ENCODE peak calls at places on chromosomes 11 and 22, in eight cellular contexts. F, J, W, Q, Y, A, E and G are unnamed samples.

GRCh38 chr22:30245985-30246901 is at the start of gene LIF:
- DNase-seq in Y (peak; percentile 42), F (no peak), A (peak; percentile 44), E (no peak), Q (no peak), W (peak; percentile 60), J (peak; percentile 43), G (peak; percentile 45)

GRCh38 chr22:39994046-39994565 is 648 bp upstream of the FAM83F start:
- DNase-seq in J (no peak), Y (peak; percentile 64), A (peak; percentile 55), F (no peak), E (no peak), W (no peak), Q (no peak), G (no peak)

GRCh38 chr11:28343304-28344233 is 235.4 kb downstream of the METTL15 start:
- DNase-seq in Y (no peak), F (peak; percentile 34), W (no peak), E (no peak), Q (no peak), A (peak; percentile 81), J (no peak), G (peak; percentile 12)

GRCh38 chr11:91293119-91293518 is 931.5 kb upstream of the FAT3 start:
- DNase-seq in F (no peak), Y (no peak), J (no peak), A (no peak), E (no peak), Q (no peak), W (no peak), G (no peak)

GRCh38 chr11:125871391-125872137 is 15.9 kb upstream of the HYLS1 start:
- DNase-seq in A (peak; percentile 29), F (no peak), W (peak; percentile 78), E (no peak), J (peak; percentile 69), Q (no peak), Y (no peak), G (peak; percentile 50)

GRCh38 chr11:71977743-71978418 is 20.8 kb upstream of the IL18BP start:
- DNase-seq in J (peak; percentile 72), W (peak; percentile 47), A (peak; percentile 58), F (no peak), Q (no peak), Y (peak; percentile 48), E (no peak), G (peak; percentile 89)

GRCh38 chr11:34492806-34493414 is 20.7 kb downstream of the ELF5 start:
- DNase-seq in W (peak; percentile 79), Y (peak; percentile 17), F (no peak), E (no peak), A (peak; percentile 65), J (peak; percentile 87), Q (peak; percentile 64), G (peak; percentile 82)

GRCh38 chr11:120224872-120225371 is 14.1 kb downstream of the OAF start:
- DNase-seq in A (no peak), Q (peak; percentile 63), Y (no peak), J (no peak), W (no peak), F (no peak), E (no peak), G (peak; percentile 95)

GRCh38 chr11:116328410-116328809 is 444.4 kb downstream of the BUD13 start:
- DNase-seq in J (no peak), Y (no peak), E (no peak), Q (no peak), W (no peak), F (no peak), A (no peak), G (no peak)

GRCh38 chr11:44625759-44626523 is 60.5 kb downstream of the CD82 start:
- DNase-seq in Y (no peak), E (no peak), Q (no peak), A (no peak), F (no peak), W (no peak), J (peak; percentile 7), G (peak; percentile 33)

GRCh38 chr22:30294066-30294465 is 4.8 kb upstream of the CASTOR1 start:
- DNase-seq in F (no peak), A (no peak), E (no peak), Q (no peak), J (no peak), W (no peak), Y (no peak), G (no peak)

GRCh38 chr11:124644426-124645280 is 22.0 kb downstream of the TBRG1 start:
- DNase-seq in Q (peak; percentile 45), E (no peak), W (peak; percentile 85), J (peak; percentile 64), F (no peak), Y (peak; percentile 28), A (peak; percentile 76), G (peak; percentile 74)

GRCh38 chr22:23583836-23584235 is 3.7 kb upstream of the IGLL1 start:
- DNase-seq in W (no peak), Q (no peak), E (no peak), Y (no peak), F (no peak), J (no peak), A (no peak), G (no peak)

GRCh38 chr11:130872961-130873360 is 43.3 kb downstream of the SNX19 start:
- DNase-seq in A (peak; percentile 70), Y (no peak), E (no peak), F (no peak), Q (no peak), W (no peak), J (no peak), G (no peak)

GRCh38 chr22:37079668-37080171 is 28.2 kb downstream of the KCTD17 start:
- DNase-seq in J (peak; percentile 15), A (peak; percentile 4), Q (no peak), Y (peak; percentile 77), F (peak; percentile 63), W (no peak), E (peak; percentile 63), G (peak; percentile 34)

GRCh38 chr11:63813563-63814382 is 517 bp downstream of the SPINDOC start:
- DNase-seq in A (peak; percentile 51), Q (peak; percentile 74), W (peak; percentile 67), Y (no peak), E (peak; percentile 12), J (peak; percentile 51), F (peak; percentile 71), G (peak; percentile 56)

GRCh38 chr22:33332538-33332937 is 274.4 kb upstream of the SYN3 start:
- DNase-seq in W (no peak), Y (no peak), A (no peak), F (no peak), Q (no peak), E (no peak), J (no peak), G (no peak)

GRCh38 chr11:58775066-58775708 is 43.4 kb upstream of the GLYAT start:
- DNase-seq in Y (no peak), Q (no peak), A (no peak), J (no peak), F (no peak), E (no peak), W (no peak), G (no peak)

GRCh38 chr11:42631223-42631843 is 680.5 kb upstream of the API5 start:
- DNase-seq in Q (no peak), A (peak; percentile 4), E (no peak), J (peak; percentile 37), W (peak; percentile 34), Y (no peak), F (no peak), G (peak; percentile 17)

GRCh38 chr22:41447435-41448188 is 1.0 kb upstream of the TOB2 start:
- DNase-seq in A (peak; percentile 56), Q (peak; percentile 85), F (peak; percentile 77), J (peak; percentile 75), W (peak; percentile 90), E (peak; percentile 38), Y (peak; percentile 62), G (peak; percentile 75)

GRCh38 chr11:96051820-96052219 is 127.9 kb upstream of the MTMR2 start:
- DNase-seq in W (no peak), Q (no peak), Y (no peak), E (no peak), J (no peak), A (no peak), F (no peak), G (no peak)

GRCh38 chr22:20626811-20627210 is 119.4 kb downstream of the MED15 start:
- DNase-seq in A (no peak), F (no peak), Y (no peak), Q (no peak), J (no peak), W (no peak), E (no peak), G (no peak)

GRCh38 chr11:31340903-31341572 is 28.5 kb downstream of the DCDC1 start:
- DNase-seq in J (peak; percentile 23), F (no peak), W (peak; percentile 49), Q (no peak), A (peak; percentile 39), E (no peak), Y (peak; percentile 2), G (peak; percentile 50)

GRCh38 chr11:113014731-113015455 is 53.7 kb downstream of the NCAM1 start:
- DNase-seq in E (no peak), J (no peak), F (no peak), Y (no peak), Q (peak; percentile 85), A (peak; percentile 29), W (no peak), G (no peak)

GRCh38 chr11:27717377-27717776 is 17.1 kb upstream of the BDNF start:
- DNase-seq in W (no peak), F (no peak), E (no peak), A (no peak), Y (no peak), Q (no peak), J (no peak), G (no peak)

GRCh38 chr11:76810151-76810853 is 27.1 kb downstream of the TSKU start:
- DNase-seq in A (peak; percentile 29), F (no peak), J (peak; percentile 53), E (no peak), W (no peak), Q (no peak), Y (no peak), G (peak; percentile 67)

GRCh38 chr11:35494966-35495365 is 30.4 kb downstream of the PAMR1 start:
- DNase-seq in E (no peak), Y (no peak), F (no peak), Q (no peak), J (no peak), W (no peak), A (no peak), G (no peak)

GRCh38 chr11:72673943-72674828 is at the start of gene PDE2A:
- DNase-seq in J (no peak), Y (no peak), A (no peak), F (no peak), E (no peak), W (peak; percentile 65), Q (no peak), G (no peak)

GRCh38 chr11:110447897-110448522 is 18.3 kb downstream of the FDX1 start:
- DNase-seq in E (no peak), J (no peak), Y (no peak), W (no peak), Q (no peak), F (no peak), A (no peak), G (no peak)

GRCh38 chr22:40030757-40031092 is 36.0 kb downstream of the FAM83F start:
- DNase-seq in J (no peak), E (no peak), Q (no peak), W (peak; percentile 6), A (no peak), Y (no peak), F (no peak), G (no peak)

GRCh38 chr11:131356201-131356600 is 14.2 kb upstream of the NTM start:
- DNase-seq in Q (no peak), W (no peak), Y (no peak), F (no peak), J (no peak), A (no peak), E (no peak), G (no peak)

GRCh38 chr11:11998091-11998781 is 10.2 kb downstream of the DKK3 start:
- DNase-seq in Y (no peak), F (no peak), W (no peak), Q (no peak), E (no peak), A (peak; percentile 88), J (no peak), G (no peak)

GRCh38 chr11:120089036-120090001 is 48.6 kb downstream of the TRIM29 start:
- DNase-seq in J (peak; percentile 22), Y (no peak), A (no peak), E (no peak), W (no peak), Q (peak; percentile 44), F (no peak), G (no peak)

GRCh38 chr11:36041988-36042606 is 98.2 kb downstream of the LDLRAD3 start:
- DNase-seq in A (peak; percentile 22), E (no peak), J (no peak), W (no peak), F (no peak), Y (no peak), Q (no peak), G (peak; percentile 51)